ENCODE peak calls at places on chromosome 11, in four cellular contexts. K is mesenchymal stem cell, F is H1, A is trophoblast cell. E is an unnamed sample.

GRCh38 chr11:46330887-46331652 is 16.2 kb upstream of the DGKZ start:
- DNase-seq in F (no peak), K (peak), A (no peak), E (no peak)

GRCh38 chr11:19912206-19913118 is 199.8 kb downstream of the NAV2 start:
- DNase-seq in K (peak), F (no peak), A (peak), E (no peak)

GRCh38 chr11:78211565-78211964 is 22.8 kb downstream of the USP35 start:
- DNase-seq in K (no peak), F (no peak), A (no peak), E (no peak)

GRCh38 chr11:59767212-59767611 is 12.0 kb downstream of the STX3 start:
- DNase-seq in F (no peak), A (no peak), K (no peak), E (no peak)

GRCh38 chr11:93906486-93906885 is 56.1 kb upstream of the VSTM5 start:
- DNase-seq in F (no peak), K (no peak), A (peak), E (no peak)

GRCh38 chr11:103436131-103436770 is 327.0 kb downstream of the DYNC2H1 start:
- DNase-seq in F (no peak), K (no peak), A (no peak), E (no peak)

GRCh38 chr11:122920579-122920978 is 38.0 kb downstream of the JHY start:
- DNase-seq in F (no peak), A (no peak), K (no peak), E (peak)

GRCh38 chr11:38835986-38836385 is 2237.9 kb upstream of the RAG2 start:
- DNase-seq in F (no peak), K (no peak), A (no peak), E (no peak)

GRCh38 chr11:76677010-76677771 is 6.6 kb upstream of the LRRC32 start:
- DNase-seq in F (no peak), A (no peak), K (peak), E (no peak)

DNA sequence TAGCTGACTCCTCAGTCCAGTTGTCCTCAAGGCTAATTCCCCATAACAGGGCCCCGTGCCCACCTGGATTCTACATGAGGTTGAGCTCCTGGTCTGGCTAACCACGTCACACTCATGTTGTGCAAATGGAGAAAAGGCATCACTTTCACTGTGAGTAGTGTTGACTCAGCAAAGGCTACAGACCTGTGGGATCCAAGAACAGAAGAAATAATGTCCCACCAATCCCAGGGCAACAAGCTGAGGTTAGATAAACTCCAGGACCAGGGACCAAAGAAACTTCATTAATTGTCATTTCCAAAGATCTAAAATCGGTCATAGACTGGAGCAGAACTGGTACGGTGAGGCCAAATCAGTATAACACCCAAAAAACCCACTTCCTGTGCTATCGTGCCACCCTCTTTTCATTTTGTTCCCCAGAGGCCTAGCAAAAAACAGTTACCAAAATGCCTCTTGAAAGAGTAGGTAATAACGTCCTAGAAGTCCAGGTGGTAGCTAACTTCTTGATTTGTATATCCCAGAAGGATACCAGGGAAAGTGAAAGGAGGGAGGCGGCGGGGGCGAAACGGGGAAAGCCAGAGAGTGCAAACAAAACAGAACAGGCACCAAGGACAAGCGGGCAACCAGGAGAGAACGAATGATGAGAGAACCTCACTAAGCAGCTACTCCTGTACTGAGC is 1.4 kb downstream of the PCSK7 start:
- DNase-seq in K (no peak), A (no peak), F (no peak), E (no peak)
- H3K4me3 ChIP-seq in K (no peak), A (no peak), F (no peak), E (no peak)

GRCh38 chr11:34050967-34051348 is 573 bp upstream of the CAPRIN1 start:
- DNase-seq in A (peak), K (peak), F (no peak), E (no peak)

GRCh38 chr11:34052036-34052607 is 591 bp downstream of the CAPRIN1 start:
- DNase-seq in F (peak), K (peak), A (peak), E (peak)

GRCh38 chr11:34052608-34053160 is 1.2 kb downstream of the CAPRIN1 start:
- DNase-seq in F (peak), K (peak), A (peak), E (peak)

GRCh38 chr11:34050536-34050935 is 995 bp upstream of the CAPRIN1 start:
- DNase-seq in A (no peak), K (peak), F (no peak), E (no peak)

DNA sequence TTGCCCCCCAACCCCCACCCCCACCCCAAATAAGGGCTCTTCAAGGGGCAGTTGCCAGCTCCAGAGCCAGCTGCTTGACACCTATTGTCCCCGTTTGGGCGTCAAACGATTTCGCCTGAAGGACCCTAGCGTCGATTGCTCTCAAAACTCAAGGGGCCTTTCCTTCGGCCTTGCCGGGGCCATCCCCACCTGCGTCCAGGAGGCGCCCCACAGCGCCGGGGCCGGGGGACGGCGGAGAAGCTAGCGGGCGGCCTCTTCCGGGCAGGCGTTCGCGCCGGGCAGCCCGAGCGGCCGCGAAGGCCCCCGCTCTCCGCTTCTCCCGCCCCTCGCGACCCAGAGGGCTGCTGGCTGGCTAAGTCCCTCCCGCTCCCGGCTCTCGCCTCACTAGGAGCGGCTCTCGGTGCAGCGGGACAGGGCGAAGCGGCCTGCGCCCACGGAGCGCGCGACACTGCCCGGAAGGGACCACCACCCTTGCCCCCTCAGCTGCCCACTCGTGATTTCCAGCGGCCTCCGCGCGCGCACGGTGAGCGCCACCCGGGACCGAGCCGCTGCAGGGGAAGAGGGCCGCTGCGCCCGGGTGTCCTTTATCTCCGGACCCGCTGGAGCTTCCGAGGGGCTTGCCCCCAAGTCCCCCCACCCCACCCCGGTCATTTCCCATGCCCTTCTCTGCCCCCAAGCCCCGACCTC is at the start of gene CAPRIN1:
- DNase-seq in K (peak), F (peak), A (peak), E (peak)
- H2BK12ac ChIP-seq in K (no peak), F (no peak), A (peak), E (peak)

DNA sequence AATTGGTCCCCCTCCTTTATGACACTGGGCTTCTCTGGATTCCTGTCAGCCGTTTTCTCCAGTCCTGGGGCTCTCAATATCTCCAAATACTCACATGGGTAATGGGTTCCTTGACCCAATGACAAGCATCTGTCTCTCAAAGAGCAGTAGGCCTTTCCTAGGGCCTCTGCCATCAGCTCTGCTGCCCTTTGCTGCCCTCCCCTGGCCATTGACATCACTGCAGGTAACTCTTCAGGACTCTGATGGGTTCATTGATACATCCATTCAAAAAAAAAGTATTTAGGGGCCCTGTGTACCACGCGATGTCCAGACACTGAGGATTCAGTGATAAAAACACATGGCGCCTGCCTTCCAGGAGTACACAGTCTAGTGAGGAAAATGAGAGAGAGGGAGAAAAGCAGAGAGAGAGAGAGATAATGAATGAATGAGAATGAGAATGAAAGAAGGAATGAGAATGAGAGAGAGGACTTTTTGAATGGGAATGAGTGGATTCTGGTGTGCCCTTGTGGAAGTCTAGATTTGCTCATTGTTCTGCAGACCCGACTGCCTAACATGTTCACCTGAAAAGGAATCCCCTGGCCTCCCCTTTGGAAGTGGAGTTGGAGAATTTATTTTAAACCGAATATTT is 42.6 kb upstream of the OLFML1 start:
- DNase-seq in F (peak), A (peak), K (peak), E (peak)
- H3K4me3 ChIP-seq in F (no peak), A (no peak), K (no peak), E (no peak)

GRCh38 chr11:134656861-134657540 is 245.0 kb upstream of the B3GAT1 start:
- DNase-seq in A (peak), F (peak), K (no peak), E (no peak)
- H2BK12ac ChIP-seq in A (no peak), F (no peak), K (no peak), E (no peak)

GRCh38 chr11:126346586-126346940 is 8.9 kb upstream of the ST3GAL4 start:
- DNase-seq in A (no peak), F (no peak), K (no peak), E (no peak)
- H3K4me3 ChIP-seq in A (no peak), F (no peak), K (no peak), E (no peak)

GRCh38 chr11:109940816-109941215 is 152.4 kb upstream of the ZC3H12C start:
- DNase-seq in K (peak), A (peak), F (no peak), E (no peak)
- H2BK12ac ChIP-seq in K (no peak), A (no peak), F (no peak), E (no peak)

DNA sequence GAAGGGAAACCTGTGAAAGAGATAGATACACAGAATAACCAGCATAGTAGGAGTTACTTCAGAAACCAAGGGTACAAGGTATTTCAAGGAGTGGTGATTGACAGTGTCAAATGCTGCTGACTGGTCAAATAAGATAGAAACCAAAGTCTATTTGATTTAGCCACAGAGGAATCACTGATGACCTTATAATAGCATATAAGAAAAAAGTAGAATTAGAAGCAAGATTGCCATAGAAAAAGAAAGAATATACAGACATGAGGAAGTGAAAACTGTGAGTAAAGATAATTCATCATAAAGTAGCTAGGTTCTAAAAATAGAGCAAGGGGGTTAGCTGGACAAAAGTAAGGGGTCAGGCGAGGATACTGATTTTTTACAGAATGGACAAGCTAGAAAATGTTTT is 14.2 kb downstream of the ZBTB44 start:
- DNase-seq in F (no peak), K (no peak), A (no peak), E (no peak)
- H3K4me3 ChIP-seq in F (no peak), K (no peak), A (no peak), E (no peak)